ENCODE peak calls at places on chromosome 5, in seven cellular contexts. One of them, this sample, is unnamed.

GRCh38 chr5:10201223-10201868 is 48.3 kb downstream of the ATPSCKMT start:
- DNase-seq in HCT116: no peak
- DNase-seq in GM12878: no peak
- DNase-seq in K562: peak; percentile 43
- DNase-seq in SK-N-SH: no peak
- DNase-seq in H1: peak; percentile 70
- DNase-seq in A549: no peak
- DNase-seq in this sample: no peak

GRCh38 chr5:36874465-36874864 is 2.1 kb upstream of the NIPBL start:
- DNase-seq in HCT116: no peak
- DNase-seq in GM12878: no peak
- DNase-seq in K562: no peak
- DNase-seq in SK-N-SH: peak; percentile 11
- DNase-seq in H1: no peak
- DNase-seq in A549: no peak
- DNase-seq in this sample: peak; percentile 24

GRCh38 chr5:61386062-61386800 is 54.2 kb downstream of the ZSWIM6 start:
- DNase-seq in HCT116: no peak
- DNase-seq in GM12878: no peak
- DNase-seq in K562: no peak
- DNase-seq in SK-N-SH: no peak
- DNase-seq in H1: no peak
- DNase-seq in A549: no peak
- DNase-seq in this sample: no peak

GRCh38 chr5:140840978-140841962 is at the start of gene PCDHA8:
- DNase-seq in HCT116: peak; percentile 13
- DNase-seq in GM12878: no peak
- DNase-seq in K562: peak; percentile 12
- DNase-seq in SK-N-SH: peak; percentile 83
- DNase-seq in H1: peak; percentile 84
- DNase-seq in A549: peak; percentile 20
- DNase-seq in this sample: no peak

GRCh38 chr5:60522299-60522915 is 177.6 kb downstream of the DEPDC1B start:
- DNase-seq in HCT116: no peak
- DNase-seq in GM12878: peak; percentile 87
- DNase-seq in K562: no peak
- DNase-seq in SK-N-SH: peak; percentile 20
- DNase-seq in H1: no peak
- DNase-seq in A549: no peak
- DNase-seq in this sample: peak; percentile 17

GRCh38 chr5:95617057-95617456 is 2.8 kb upstream of the GPR150 start:
- DNase-seq in HCT116: no peak
- DNase-seq in GM12878: peak; percentile 73
- DNase-seq in K562: no peak
- DNase-seq in SK-N-SH: no peak
- DNase-seq in H1: no peak
- DNase-seq in A549: no peak
- DNase-seq in this sample: peak; percentile 6

GRCh38 chr5:59673438-59674058 is 220.0 kb downstream of the PDE4D start:
- DNase-seq in HCT116: peak; percentile 8
- DNase-seq in GM12878: no peak
- DNase-seq in K562: peak; percentile 10
- DNase-seq in SK-N-SH: peak; percentile 24
- DNase-seq in H1: no peak
- DNase-seq in A549: peak; percentile 14
- DNase-seq in this sample: peak; percentile 66

GRCh38 chr5:68456756-68457217 is 241.2 kb downstream of the PIK3R1 start:
- DNase-seq in HCT116: no peak
- DNase-seq in GM12878: no peak
- DNase-seq in K562: peak; percentile 62
- DNase-seq in SK-N-SH: no peak
- DNase-seq in H1: no peak
- DNase-seq in A549: peak; percentile 17
- DNase-seq in this sample: peak; percentile 65

GRCh38 chr5:61638476-61638875 is 306.4 kb downstream of the ZSWIM6 start:
- DNase-seq in HCT116: no peak
- DNase-seq in GM12878: no peak
- DNase-seq in K562: no peak
- DNase-seq in SK-N-SH: no peak
- DNase-seq in H1: no peak
- DNase-seq in A549: no peak
- DNase-seq in this sample: no peak

GRCh38 chr5:21834863-21835262 is 1018.3 kb downstream of the CDH12 start:
- DNase-seq in HCT116: no peak
- DNase-seq in GM12878: no peak
- DNase-seq in K562: peak; percentile 38
- DNase-seq in SK-N-SH: no peak
- DNase-seq in H1: no peak
- DNase-seq in A549: no peak
- DNase-seq in this sample: peak; percentile 90

GRCh38 chr5:181114284-181114843 is 16.6 kb downstream of the OR2V1 start:
- DNase-seq in HCT116: no peak
- DNase-seq in GM12878: no peak
- DNase-seq in K562: no peak
- DNase-seq in SK-N-SH: no peak
- DNase-seq in H1: no peak
- DNase-seq in A549: no peak
- DNase-seq in this sample: no peak

GRCh38 chr5:106680330-106680729 is 990.4 kb downstream of the EFNA5 start:
- DNase-seq in HCT116: no peak
- DNase-seq in GM12878: peak; percentile 27
- DNase-seq in K562: no peak
- DNase-seq in SK-N-SH: no peak
- DNase-seq in H1: no peak
- DNase-seq in A549: no peak
- DNase-seq in this sample: peak; percentile 60

GRCh38 chr5:73939535-73939934 is 313.5 kb downstream of the ARHGEF28 start:
- DNase-seq in HCT116: no peak
- DNase-seq in GM12878: no peak
- DNase-seq in K562: no peak
- DNase-seq in SK-N-SH: no peak
- DNase-seq in H1: no peak
- DNase-seq in A549: no peak
- DNase-seq in this sample: no peak

GRCh38 chr5:15254607-15255006 is 245.4 kb upstream of the FBXL7 start:
- DNase-seq in HCT116: no peak
- DNase-seq in GM12878: no peak
- DNase-seq in K562: no peak
- DNase-seq in SK-N-SH: no peak
- DNase-seq in H1: no peak
- DNase-seq in A549: no peak
- DNase-seq in this sample: no peak

GRCh38 chr5:135930029-135930948 is 24.5 kb downstream of the LECT2 start:
- DNase-seq in HCT116: no peak
- DNase-seq in GM12878: no peak
- DNase-seq in K562: no peak
- DNase-seq in SK-N-SH: peak; percentile 65
- DNase-seq in H1: peak; percentile 84
- DNase-seq in A549: peak; percentile 35
- DNase-seq in this sample: no peak

GRCh38 chr5:122076669-122077450 is 1.2 kb downstream of the LOX start:
- DNase-seq in HCT116: no peak
- DNase-seq in GM12878: no peak
- DNase-seq in K562: no peak
- DNase-seq in SK-N-SH: peak; percentile 74
- DNase-seq in H1: peak; percentile 97
- DNase-seq in A549: peak; percentile 51
- DNase-seq in this sample: peak; percentile 88

GRCh38 chr5:163565931-163566608 is 60.7 kb downstream of the MAT2B start:
- DNase-seq in HCT116: no peak
- DNase-seq in GM12878: peak; percentile 11
- DNase-seq in K562: no peak
- DNase-seq in SK-N-SH: no peak
- DNase-seq in H1: peak; percentile 78
- DNase-seq in A549: no peak
- DNase-seq in this sample: peak; percentile 60

GRCh38 chr5:35876454-35876853 is 19.8 kb downstream of the IL7R start:
- DNase-seq in HCT116: no peak
- DNase-seq in GM12878: no peak
- DNase-seq in K562: no peak
- DNase-seq in SK-N-SH: no peak
- DNase-seq in H1: no peak
- DNase-seq in A549: no peak
- DNase-seq in this sample: no peak

GRCh38 chr5:1298723-1299510 is 4.0 kb upstream of the TERT start:
- DNase-seq in HCT116: no peak
- DNase-seq in GM12878: no peak
- DNase-seq in K562: no peak
- DNase-seq in SK-N-SH: no peak
- DNase-seq in H1: no peak
- DNase-seq in A549: no peak
- DNase-seq in this sample: no peak

GRCh38 chr5:55554879-55555278 is 20.1 kb upstream of the PLPP1 start:
- DNase-seq in HCT116: no peak
- DNase-seq in GM12878: no peak
- DNase-seq in K562: no peak
- DNase-seq in SK-N-SH: no peak
- DNase-seq in H1: no peak
- DNase-seq in A549: no peak
- DNase-seq in this sample: no peak

GRCh38 chr5:132526290-132526973 is 16.9 kb downstream of the IL5 start:
- DNase-seq in HCT116: peak; percentile 44
- DNase-seq in GM12878: peak; percentile 53
- DNase-seq in K562: peak; percentile 70
- DNase-seq in SK-N-SH: peak; percentile 70
- DNase-seq in H1: peak; percentile 74
- DNase-seq in A549: peak; percentile 69
- DNase-seq in this sample: peak; percentile 75

GRCh38 chr5:165325201-165325600 is 1819.8 kb downstream of the MAT2B start:
- DNase-seq in HCT116: no peak
- DNase-seq in GM12878: no peak
- DNase-seq in K562: no peak
- DNase-seq in SK-N-SH: no peak
- DNase-seq in H1: no peak
- DNase-seq in A549: no peak
- DNase-seq in this sample: peak; percentile 3

GRCh38 chr5:158709279-158709678 is 390.4 kb downstream of the EBF1 start:
- DNase-seq in HCT116: no peak
- DNase-seq in GM12878: no peak
- DNase-seq in K562: no peak
- DNase-seq in SK-N-SH: no peak
- DNase-seq in H1: no peak
- DNase-seq in A549: no peak
- DNase-seq in this sample: no peak

GRCh38 chr5:168020522-168021294 is 270.7 kb upstream of the WWC1 start:
- DNase-seq in HCT116: no peak
- DNase-seq in GM12878: no peak
- DNase-seq in K562: no peak
- DNase-seq in SK-N-SH: no peak
- DNase-seq in H1: no peak
- DNase-seq in A549: no peak
- DNase-seq in this sample: no peak

GRCh38 chr5:38845555-38846378 is at the start of gene OSMR:
- DNase-seq in HCT116: peak; percentile 78
- DNase-seq in GM12878: no peak
- DNase-seq in K562: peak; percentile 47
- DNase-seq in SK-N-SH: peak; percentile 62
- DNase-seq in H1: peak; percentile 80
- DNase-seq in A549: peak; percentile 95
- DNase-seq in this sample: peak; percentile 94

GRCh38 chr5:126525630-126526245 is 69.3 kb downstream of the ALDH7A1 start:
- DNase-seq in HCT116: peak; percentile 12
- DNase-seq in GM12878: no peak
- DNase-seq in K562: no peak
- DNase-seq in SK-N-SH: no peak
- DNase-seq in H1: peak; percentile 47
- DNase-seq in A549: no peak
- DNase-seq in this sample: peak; percentile 21

GRCh38 chr5:128695791-128696520 is 157.9 kb upstream of the FBN2 start:
- DNase-seq in HCT116: no peak
- DNase-seq in GM12878: no peak
- DNase-seq in K562: no peak
- DNase-seq in SK-N-SH: no peak
- DNase-seq in H1: no peak
- DNase-seq in A549: no peak
- DNase-seq in this sample: no peak

GRCh38 chr5:116563909-116564308 is 10.7 kb downstream of the SEMA6A start:
- DNase-seq in HCT116: no peak
- DNase-seq in GM12878: no peak
- DNase-seq in K562: no peak
- DNase-seq in SK-N-SH: no peak
- DNase-seq in H1: no peak
- DNase-seq in A549: no peak
- DNase-seq in this sample: no peak
- H3K4me3 ChIP-seq in HCT116: no peak overlapping the region
- H3K4me3 ChIP-seq in GM12878: no peak overlapping the region
- H3K4me3 ChIP-seq in K562: no peak overlapping the region
- H3K4me3 ChIP-seq in SK-N-SH: no peak overlapping the region
- H3K4me3 ChIP-seq in H1: no peak overlapping the region
- H3K4me3 ChIP-seq in A549: no peak overlapping the region
- H3K4me3 ChIP-seq in this sample: no peak overlapping the region

GRCh38 chr5:179623001-179623905 is at the start of gene HNRNPH1:
- DNase-seq in HCT116: peak; percentile 97
- DNase-seq in GM12878: peak; percentile 97
- DNase-seq in K562: peak; percentile 99
- DNase-seq in SK-N-SH: peak; percentile 99
- DNase-seq in H1: peak; percentile 98
- DNase-seq in A549: peak; percentile 98
- DNase-seq in this sample: peak; percentile 100
- TF ChIP-seq CTCF in HCT116: no peak
- TF ChIP-seq CTCF in GM12878: no peak
- TF ChIP-seq CTCF in K562: no peak
- TF ChIP-seq CTCF in SK-N-SH: no peak
- TF ChIP-seq CTCF in H1: no peak
- TF ChIP-seq CTCF in A549: peak; percentile 34
- TF ChIP-seq CTCF in this sample: no peak

DNA sequence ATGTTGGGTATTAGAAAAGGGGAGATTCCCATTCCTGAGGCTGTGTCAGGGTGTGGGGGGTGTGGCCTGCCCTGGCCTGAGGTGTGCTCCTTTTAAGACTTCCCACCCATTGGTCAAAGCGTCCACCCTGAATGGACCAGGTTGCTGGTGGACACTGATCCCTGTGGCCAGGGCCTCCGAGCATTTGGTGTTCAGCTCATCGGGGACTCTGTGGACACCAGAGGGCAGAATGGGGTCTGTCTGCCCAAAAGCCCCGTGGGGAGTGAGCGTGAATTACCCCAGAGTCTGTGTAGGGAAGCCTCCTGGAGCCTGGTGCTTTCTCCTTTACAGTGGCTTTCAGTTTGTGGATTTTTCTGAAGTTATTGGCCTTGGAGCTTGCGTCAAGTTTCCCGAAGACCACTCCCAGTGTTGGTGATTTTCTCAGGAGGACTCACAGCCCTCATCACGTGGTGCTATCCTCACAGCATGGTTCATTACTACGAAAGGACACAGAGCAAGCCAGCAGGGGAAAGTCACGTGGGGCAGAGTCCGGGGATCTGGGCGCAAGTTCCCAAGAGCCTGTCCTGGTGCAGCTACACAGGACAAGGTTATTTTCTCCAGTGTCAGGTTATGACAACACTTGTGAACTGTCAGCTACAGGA is 55.5 kb downstream of the TENT4A start:
- DNase-seq in HCT116: no peak
- DNase-seq in GM12878: no peak
- DNase-seq in K562: peak; percentile 50
- DNase-seq in SK-N-SH: no peak
- DNase-seq in H1: no peak
- DNase-seq in A549: no peak
- DNase-seq in this sample: no peak
- TF ChIP-seq MAX in HCT116: no peak
- TF ChIP-seq MAX in GM12878: no peak
- TF ChIP-seq MAX in K562: no peak
- TF ChIP-seq MAX in SK-N-SH: no peak
- TF ChIP-seq MAX in H1: no peak
- TF ChIP-seq MAX in A549: no peak
- TF ChIP-seq MAX in this sample: no peak

GRCh38 chr5:8650197-8650596 is 781.2 kb downstream of the MTRR start:
- DNase-seq in HCT116: no peak
- DNase-seq in GM12878: no peak
- DNase-seq in K562: no peak
- DNase-seq in SK-N-SH: no peak
- DNase-seq in H1: no peak
- DNase-seq in A549: no peak
- DNase-seq in this sample: no peak
- H3K4me3 ChIP-seq in HCT116: no peak overlapping the region
- H3K4me3 ChIP-seq in GM12878: no peak overlapping the region
- H3K4me3 ChIP-seq in K562: no peak overlapping the region
- H3K4me3 ChIP-seq in SK-N-SH: no peak overlapping the region
- H3K4me3 ChIP-seq in H1: no peak overlapping the region
- H3K4me3 ChIP-seq in A549: no peak overlapping the region
- H3K4me3 ChIP-seq in this sample: no peak overlapping the region

This sample was measured in endothelial cell of umbilical vein.